ENCODE peak calls at places on chromosomes 6 and 20, in four cellular contexts. O is ovary, B is uterus, G is endothelial cell of umbilical vein. P is an unnamed sample.

GRCh38 chr6:135094403-135094821 is 39.8 kb upstream of the HBS1L start:
- DNase-seq in O (no peak), B (no peak), G (no peak), P (no peak)

GRCh38 chr6:83252717-83253116 is 59.6 kb downstream of the RWDD2A start:
- DNase-seq in O (no peak), B (no peak), G (peak; percentile 16), P (no peak)

GRCh38 chr6:25706314-25707014 is 48.1 kb upstream of the SLC17A4 start:
- DNase-seq in O (no peak), B (peak; percentile 19), G (no peak), P (peak; percentile 68)

GRCh38 chr20:49478266-49478665 is 4.2 kb downstream of the KCNB1 start:
- DNase-seq in O (no peak), B (no peak), G (no peak), P (no peak)

GRCh38 chr6:70166088-70166958 is 136.6 kb downstream of the COL9A1 start:
- DNase-seq in O (no peak), B (no peak), G (peak; percentile 21), P (peak; percentile 79)

GRCh38 chr6:146948790-146949342 is 255.4 kb upstream of the STXBP5 start:
- DNase-seq in O (no peak), B (no peak), G (no peak), P (no peak)

GRCh38 chr20:44496976-44497375 is 21.3 kb downstream of the TTPAL start:
- DNase-seq in O (no peak), B (no peak), G (no peak), P (no peak)

GRCh38 chr6:158361961-158362634 is 49.8 kb downstream of the TULP4 start:
- DNase-seq in O (no peak), B (no peak), G (no peak), P (no peak)

GRCh38 chr20:38434310-38434741 is 802 bp downstream of the SNHG17 start:
- DNase-seq in O (no peak), B (no peak), G (peak; percentile 50), P (no peak)

GRCh38 chr6:617485-618100 is 39.3 kb downstream of the HUS1B start:
- DNase-seq in O (no peak), B (no peak), G (no peak), P (no peak)

GRCh38 chr20:34546751-34547181 is 11.8 kb upstream of the MAP1LC3A start:
- DNase-seq in O (no peak), B (no peak), G (no peak), P (no peak)

GRCh38 chr6:10951675-10952282 is 64.9 kb downstream of the SYCP2L start:
- DNase-seq in O (no peak), B (no peak), G (peak; percentile 36), P (no peak)

GRCh38 chr6:169763881-169764280 is 12.5 kb downstream of the ERMARD start:
- DNase-seq in O (no peak), B (no peak), G (no peak), P (no peak)

GRCh38 chr6:87165169-87165568 is 9.8 kb downstream of the ZNF292 start:
- DNase-seq in O (no peak), B (no peak), G (no peak), P (no peak)

GRCh38 chr6:145023116-145023726 is 712.1 kb downstream of the EPM2A start:
- DNase-seq in O (no peak), B (no peak), G (no peak), P (no peak)

GRCh38 chr20:16537025-16537665 is 36.1 kb downstream of the KIF16B start:
- DNase-seq in O (no peak), B (no peak), G (no peak), P (no peak)

GRCh38 chr20:17928633-17929311 is 39.8 kb downstream of the SNX5 start:
- DNase-seq in O (no peak), B (no peak), G (no peak), P (peak; percentile 72)

GRCh38 chr6:90105766-90106165 is 190.9 kb downstream of the BACH2 start:
- DNase-seq in O (no peak), B (no peak), G (no peak), P (no peak)

GRCh38 chr6:16904957-16905356 is 143.7 kb upstream of the ATXN1 start:
- DNase-seq in O (no peak), B (no peak), G (no peak), P (no peak)

GRCh38 chr6:1388081-1388926 is 1.1 kb upstream of the FOXF2 start:
- DNase-seq in O (no peak), B (no peak), G (no peak), P (no peak)

GRCh38 chr20:24948939-24949679 is at the start of gene CST7:
- DNase-seq in O (no peak), B (peak; percentile 29), G (no peak), P (peak; percentile 10)

GRCh38 chr6:166495487-166496314 is 90.8 kb downstream of the RAMACL start:
- DNase-seq in O (no peak), B (no peak), G (no peak), P (no peak)

GRCh38 chr6:41200901-41201783 is at the start of gene TREML2:
- DNase-seq in O (no peak), B (no peak), G (no peak), P (no peak)

GRCh38 chr6:946546-946945 is 253.6 kb upstream of the EXOC2 start:
- DNase-seq in O (no peak), B (no peak), G (no peak), P (no peak)

GRCh38 chr6:43455034-43455747 is at the start of gene DLK2:
- DNase-seq in O (no peak), B (no peak), G (no peak), P (no peak)

GRCh38 chr20:44174996-44175766 is 11.8 kb downstream of the JPH2 start:
- DNase-seq in O (no peak), B (no peak), G (no peak), P (no peak)

GRCh38 chr6:135832186-135832585 is 19.3 kb upstream of the PDE7B start:
- DNase-seq in O (no peak), B (no peak), G (no peak), P (no peak)

GRCh38 chr20:4132956-4133355 is 117.6 kb upstream of the RNF24 start:
- DNase-seq in O (no peak), B (no peak), G (no peak), P (no peak)

GRCh38 chr6:110822248-110822647 is 7.0 kb upstream of the CDK19 start:
- DNase-seq in O (no peak), B (no peak), G (no peak), P (no peak)

GRCh38 chr6:114009192-114009591 is 38.2 kb upstream of the HDAC2 start:
- DNase-seq in O (no peak), B (no peak), G (no peak), P (no peak)

GRCh38 chr20:10682939-10683338 is 9.1 kb upstream of the JAG1 start:
- DNase-seq in O (no peak), B (no peak), G (no peak), P (no peak)

GRCh38 chr6:72966628-72967280 is 258.5 kb downstream of the KHDC1L start:
- DNase-seq in O (no peak), B (no peak), G (peak; percentile 72), P (no peak)

GRCh38 chr20:8860011-8860495 is 208.8 kb upstream of the PLCB4 start:
- DNase-seq in O (no peak), B (no peak), G (peak; percentile 37), P (no peak)

GRCh38 chr20:695165-695866 is 19.7 kb upstream of the SCRT2 start:
- DNase-seq in O (no peak), B (no peak), G (no peak), P (no peak)

GRCh38 chr20:20759132-20759531 is 46.7 kb upstream of the RALGAPA2 start:
- DNase-seq in O (no peak), B (no peak), G (peak; percentile 81), P (no peak)

GRCh38 chr20:37640600-37641561 is 52.9 kb upstream of the CTNNBL1 start:
- DNase-seq in O (no peak), B (no peak), G (no peak), P (peak; percentile 9)

GRCh38 chr6:147852772-147853171 is 344.3 kb downstream of the SAMD5 start:
- DNase-seq in O (no peak), B (no peak), G (peak; percentile 33), P (no peak)

GRCh38 chr20:36506253-36506652 is 35.1 kb upstream of the MYL9 start:
- DNase-seq in O (no peak), B (no peak), G (peak; percentile 24), P (no peak)
- TF ChIP-seq POLR2A in O (no peak), B (no peak), G (no peak), P (no peak)

GRCh38 chr20:46123482-46124245 is 5.5 kb downstream of the CD40 start:
- DNase-seq in O (no peak), B (no peak), G (no peak), P (no peak)
- TF ChIP-seq POLR2A in O (no peak), B (no peak), G (no peak), P (no peak)

DNA sequence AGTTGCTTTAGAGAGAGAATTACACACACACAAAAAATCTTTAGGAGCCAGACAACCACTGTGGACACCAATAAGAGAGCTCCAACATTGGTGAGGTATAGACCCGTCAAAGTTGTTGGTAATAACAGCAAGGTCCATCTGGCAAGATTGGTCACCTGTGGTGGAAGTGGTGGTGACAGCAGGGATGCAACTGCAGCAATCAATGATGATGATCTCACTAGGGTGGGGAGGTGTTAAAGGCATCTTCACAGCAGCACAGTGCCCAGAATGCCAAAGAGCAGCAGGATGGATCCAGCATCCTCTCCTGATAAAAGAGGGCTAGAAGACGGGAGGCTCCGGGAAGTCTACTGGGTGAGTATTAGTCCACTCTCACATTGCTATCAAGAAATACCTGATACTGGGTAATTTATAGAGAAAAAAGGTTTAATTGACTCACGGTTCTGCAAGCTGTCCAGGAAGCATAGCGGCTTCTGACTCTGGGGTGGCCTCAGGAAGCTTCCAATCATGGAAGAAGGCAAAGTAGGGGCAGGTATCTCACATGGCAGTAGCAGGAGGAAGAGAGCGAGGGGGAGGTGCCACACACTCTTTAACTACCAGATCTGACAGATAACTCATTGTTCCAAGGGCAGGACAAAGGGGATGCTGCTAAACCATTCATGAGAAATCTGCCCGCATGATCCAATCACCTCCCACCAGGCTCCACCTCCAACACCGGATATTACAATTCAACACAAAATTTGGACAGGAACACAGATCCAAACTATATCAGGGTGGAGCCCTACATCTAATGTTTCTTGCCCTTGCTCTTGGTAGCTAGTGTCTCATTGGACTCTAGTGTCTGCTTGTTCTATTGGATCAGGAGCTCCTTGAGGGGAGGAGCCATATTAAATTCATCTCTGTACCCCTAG is 48.9 kb downstream of the KLHL31 start:
- DNase-seq in O (no peak), B (no peak), G (no peak), P (no peak)
- TF ChIP-seq POLR2A in O (no peak), B (no peak), G (no peak), P (no peak)

GRCh38 chr6:36682328-36683144 is 4.0 kb downstream of the CDKN1A start:
- DNase-seq in O (no peak), B (no peak), G (no peak), P (peak; percentile 93)
- TF ChIP-seq POLR2A in O (no peak), B (no peak), G (no peak), P (no peak)

DNA sequence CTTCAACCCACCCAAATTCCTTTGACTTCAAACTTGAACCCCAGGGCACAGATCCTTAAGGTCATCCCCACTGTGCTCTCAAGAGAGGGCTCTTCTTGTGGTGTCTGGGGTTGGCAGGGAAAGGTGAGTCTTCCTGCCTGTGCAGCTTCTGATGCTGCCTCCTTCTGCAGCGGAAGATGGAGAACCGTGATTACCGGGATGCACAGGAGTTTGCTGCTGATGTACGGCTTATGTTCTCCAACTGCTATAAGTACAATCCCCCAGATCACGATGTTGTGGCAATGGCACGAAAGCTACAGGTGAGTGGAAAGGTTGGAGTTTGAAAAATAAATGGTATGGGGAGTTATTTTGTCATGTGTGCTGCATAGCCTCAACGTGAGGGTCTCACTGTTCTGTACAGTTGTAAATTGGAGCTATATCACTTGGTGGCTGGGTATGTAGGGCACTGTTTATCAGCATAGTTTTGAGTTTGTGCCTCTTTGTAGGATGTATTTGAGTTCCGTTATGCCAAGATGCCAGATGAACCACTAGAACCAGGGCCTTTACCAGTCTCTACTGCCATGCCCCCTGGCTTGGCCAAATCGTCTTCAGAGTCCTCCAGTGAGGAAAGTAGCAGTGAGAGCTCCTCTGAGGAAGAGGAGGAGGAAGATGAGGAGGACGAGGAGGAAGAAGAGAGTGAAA is 9.0 kb downstream of the BRD2 start:
- DNase-seq in O (no peak), B (no peak), G (no peak), P (no peak)
- TF ChIP-seq POLR2A in O (no peak), B (no peak), G (no peak), P (no peak)

P was measured in body of pancreas.